ENCODE peak calls at places on chromosomes 6 and 20, in eight cellular contexts. One of them, this sample, is unnamed.

GRCh38 chr6:108960601-108961000 is 112.4 kb downstream of the ARMC2 start:
- DNase-seq in left colon: no peak
- DNase-seq in HS-27A: no peak
- DNase-seq in NCI-H187: no peak
- DNase-seq in activated CD8-positive, alpha-beta memory T cell treated with anti-CD3 and anti-CD28 coated beads for 1 hour: no peak
- DNase-seq in tibial artery: no peak
- DNase-seq in CD4-positive, alpha-beta T cell: no peak
- DNase-seq in posterior cingulate gyrus: no peak
- DNase-seq in this sample: no peak

GRCh38 chr6:52164319-52165094 is 21.7 kb upstream of the IL17A start:
- DNase-seq in left colon: no peak
- DNase-seq in HS-27A: no peak
- DNase-seq in NCI-H187: no peak
- DNase-seq in activated CD8-positive, alpha-beta memory T cell treated with anti-CD3 and anti-CD28 coated beads for 1 hour: no peak
- DNase-seq in tibial artery: no peak
- DNase-seq in CD4-positive, alpha-beta T cell: no peak
- DNase-seq in posterior cingulate gyrus: no peak
- DNase-seq in this sample: no peak

GRCh38 chr20:24033151-24033550 is 44.6 kb upstream of the GGTLC1 start:
- DNase-seq in left colon: no peak
- DNase-seq in HS-27A: no peak
- DNase-seq in NCI-H187: no peak
- DNase-seq in activated CD8-positive, alpha-beta memory T cell treated with anti-CD3 and anti-CD28 coated beads for 1 hour: no peak
- DNase-seq in tibial artery: no peak
- DNase-seq in CD4-positive, alpha-beta T cell: no peak
- DNase-seq in posterior cingulate gyrus: no peak
- DNase-seq in this sample: no peak

GRCh38 chr6:169654590-169655391 is 47.0 kb downstream of the WDR27 start:
- DNase-seq in left colon: peak
- DNase-seq in HS-27A: peak
- DNase-seq in NCI-H187: no peak
- DNase-seq in activated CD8-positive, alpha-beta memory T cell treated with anti-CD3 and anti-CD28 coated beads for 1 hour: peak
- DNase-seq in tibial artery: peak
- DNase-seq in CD4-positive, alpha-beta T cell: peak
- DNase-seq in posterior cingulate gyrus: peak
- DNase-seq in this sample: peak

GRCh38 chr20:35327074-35327976 is 35.1 kb upstream of the FAM83C start:
- DNase-seq in left colon: peak
- DNase-seq in HS-27A: no peak
- DNase-seq in NCI-H187: no peak
- DNase-seq in activated CD8-positive, alpha-beta memory T cell treated with anti-CD3 and anti-CD28 coated beads for 1 hour: no peak
- DNase-seq in tibial artery: no peak
- DNase-seq in CD4-positive, alpha-beta T cell: no peak
- DNase-seq in posterior cingulate gyrus: no peak
- DNase-seq in this sample: no peak

GRCh38 chr20:25148181-25148981 is 47.1 kb upstream of the ENTPD6 start:
- DNase-seq in left colon: peak
- DNase-seq in HS-27A: no peak
- DNase-seq in NCI-H187: no peak
- DNase-seq in activated CD8-positive, alpha-beta memory T cell treated with anti-CD3 and anti-CD28 coated beads for 1 hour: peak
- DNase-seq in tibial artery: peak
- DNase-seq in CD4-positive, alpha-beta T cell: peak
- DNase-seq in posterior cingulate gyrus: peak
- DNase-seq in this sample: no peak

GRCh38 chr20:14632906-14633305 is 295.5 kb upstream of the FLRT3 start:
- DNase-seq in left colon: no peak
- DNase-seq in HS-27A: no peak
- DNase-seq in NCI-H187: no peak
- DNase-seq in activated CD8-positive, alpha-beta memory T cell treated with anti-CD3 and anti-CD28 coated beads for 1 hour: no peak
- DNase-seq in tibial artery: no peak
- DNase-seq in CD4-positive, alpha-beta T cell: no peak
- DNase-seq in posterior cingulate gyrus: no peak
- DNase-seq in this sample: no peak

GRCh38 chr20:61964675-61965605 is 100.7 kb downstream of the TAF4 start:
- DNase-seq in left colon: no peak
- DNase-seq in HS-27A: no peak
- DNase-seq in NCI-H187: no peak
- DNase-seq in activated CD8-positive, alpha-beta memory T cell treated with anti-CD3 and anti-CD28 coated beads for 1 hour: no peak
- DNase-seq in tibial artery: no peak
- DNase-seq in CD4-positive, alpha-beta T cell: no peak
- DNase-seq in posterior cingulate gyrus: peak
- DNase-seq in this sample: no peak

GRCh38 chr6:146154197-146154596 is 125.3 kb downstream of the GRM1 start:
- DNase-seq in left colon: no peak
- DNase-seq in HS-27A: no peak
- DNase-seq in NCI-H187: no peak
- DNase-seq in activated CD8-positive, alpha-beta memory T cell treated with anti-CD3 and anti-CD28 coated beads for 1 hour: no peak
- DNase-seq in tibial artery: no peak
- DNase-seq in CD4-positive, alpha-beta T cell: no peak
- DNase-seq in posterior cingulate gyrus: no peak
- DNase-seq in this sample: no peak

GRCh38 chr20:20849126-20849525 is 136.7 kb upstream of the RALGAPA2 start:
- DNase-seq in left colon: no peak
- DNase-seq in HS-27A: no peak
- DNase-seq in NCI-H187: no peak
- DNase-seq in activated CD8-positive, alpha-beta memory T cell treated with anti-CD3 and anti-CD28 coated beads for 1 hour: no peak
- DNase-seq in tibial artery: no peak
- DNase-seq in CD4-positive, alpha-beta T cell: no peak
- DNase-seq in posterior cingulate gyrus: no peak
- DNase-seq in this sample: no peak

GRCh38 chr6:30163090-30163917 is at the start of gene TRIM15:
- DNase-seq in left colon: peak
- DNase-seq in HS-27A: no peak
- DNase-seq in NCI-H187: no peak
- DNase-seq in activated CD8-positive, alpha-beta memory T cell treated with anti-CD3 and anti-CD28 coated beads for 1 hour: no peak
- DNase-seq in tibial artery: no peak
- DNase-seq in CD4-positive, alpha-beta T cell: no peak
- DNase-seq in posterior cingulate gyrus: no peak
- DNase-seq in this sample: no peak

GRCh38 chr20:10505320-10506226 is 70.5 kb downstream of the SLX4IP start:
- DNase-seq in left colon: peak
- DNase-seq in HS-27A: no peak
- DNase-seq in NCI-H187: no peak
- DNase-seq in activated CD8-positive, alpha-beta memory T cell treated with anti-CD3 and anti-CD28 coated beads for 1 hour: no peak
- DNase-seq in tibial artery: peak
- DNase-seq in CD4-positive, alpha-beta T cell: no peak
- DNase-seq in posterior cingulate gyrus: no peak
- DNase-seq in this sample: no peak

GRCh38 chr6:77245026-77245425 is 218.3 kb downstream of the HTR1B start:
- DNase-seq in left colon: no peak
- DNase-seq in HS-27A: no peak
- DNase-seq in NCI-H187: no peak
- DNase-seq in activated CD8-positive, alpha-beta memory T cell treated with anti-CD3 and anti-CD28 coated beads for 1 hour: no peak
- DNase-seq in tibial artery: no peak
- DNase-seq in CD4-positive, alpha-beta T cell: no peak
- DNase-seq in posterior cingulate gyrus: no peak
- DNase-seq in this sample: no peak

GRCh38 chr20:20370087-20370575 is 2.2 kb downstream of the INSM1 start:
- DNase-seq in left colon: no peak
- DNase-seq in HS-27A: no peak
- DNase-seq in NCI-H187: no peak
- DNase-seq in activated CD8-positive, alpha-beta memory T cell treated with anti-CD3 and anti-CD28 coated beads for 1 hour: no peak
- DNase-seq in tibial artery: no peak
- DNase-seq in CD4-positive, alpha-beta T cell: no peak
- DNase-seq in posterior cingulate gyrus: no peak
- DNase-seq in this sample: no peak

GRCh38 chr6:42453649-42454427 is 2.1 kb upstream of the TRERF1 start:
- DNase-seq in left colon: peak
- DNase-seq in HS-27A: peak
- DNase-seq in NCI-H187: no peak
- DNase-seq in activated CD8-positive, alpha-beta memory T cell treated with anti-CD3 and anti-CD28 coated beads for 1 hour: no peak
- DNase-seq in tibial artery: peak
- DNase-seq in CD4-positive, alpha-beta T cell: no peak
- DNase-seq in posterior cingulate gyrus: no peak
- DNase-seq in this sample: no peak

GRCh38 chr6:15106958-15107643 is 138.8 kb upstream of the JARID2 start:
- DNase-seq in left colon: no peak
- DNase-seq in HS-27A: no peak
- DNase-seq in NCI-H187: no peak
- DNase-seq in activated CD8-positive, alpha-beta memory T cell treated with anti-CD3 and anti-CD28 coated beads for 1 hour: no peak
- DNase-seq in tibial artery: no peak
- DNase-seq in CD4-positive, alpha-beta T cell: no peak
- DNase-seq in posterior cingulate gyrus: no peak
- DNase-seq in this sample: no peak

GRCh38 chr6:85747093-85747492 is 104.4 kb upstream of the SYNCRIP start:
- DNase-seq in left colon: no peak
- DNase-seq in HS-27A: no peak
- DNase-seq in NCI-H187: no peak
- DNase-seq in activated CD8-positive, alpha-beta memory T cell treated with anti-CD3 and anti-CD28 coated beads for 1 hour: no peak
- DNase-seq in tibial artery: no peak
- DNase-seq in CD4-positive, alpha-beta T cell: no peak
- DNase-seq in posterior cingulate gyrus: no peak
- DNase-seq in this sample: peak

GRCh38 chr20:25738198-25738597 is 41.5 kb upstream of the ZNF337 start:
- DNase-seq in left colon: no peak
- DNase-seq in HS-27A: peak
- DNase-seq in NCI-H187: no peak
- DNase-seq in activated CD8-positive, alpha-beta memory T cell treated with anti-CD3 and anti-CD28 coated beads for 1 hour: no peak
- DNase-seq in tibial artery: no peak
- DNase-seq in CD4-positive, alpha-beta T cell: no peak
- DNase-seq in posterior cingulate gyrus: no peak
- DNase-seq in this sample: peak

GRCh38 chr6:118867181-118867580 is 26.8 kb upstream of the ASF1A start:
- DNase-seq in left colon: no peak
- DNase-seq in HS-27A: no peak
- DNase-seq in NCI-H187: no peak
- DNase-seq in activated CD8-positive, alpha-beta memory T cell treated with anti-CD3 and anti-CD28 coated beads for 1 hour: no peak
- DNase-seq in tibial artery: no peak
- DNase-seq in CD4-positive, alpha-beta T cell: no peak
- DNase-seq in posterior cingulate gyrus: no peak
- DNase-seq in this sample: no peak

GRCh38 chr6:20238688-20239587 is 26.7 kb upstream of the MBOAT1 start:
- DNase-seq in left colon: no peak
- DNase-seq in HS-27A: no peak
- DNase-seq in NCI-H187: peak
- DNase-seq in activated CD8-positive, alpha-beta memory T cell treated with anti-CD3 and anti-CD28 coated beads for 1 hour: no peak
- DNase-seq in tibial artery: no peak
- DNase-seq in CD4-positive, alpha-beta T cell: no peak
- DNase-seq in posterior cingulate gyrus: no peak
- DNase-seq in this sample: no peak

GRCh38 chr6:37794825-37795224 is 24.7 kb upstream of the ZFAND3 start:
- DNase-seq in left colon: no peak
- DNase-seq in HS-27A: no peak
- DNase-seq in NCI-H187: no peak
- DNase-seq in activated CD8-positive, alpha-beta memory T cell treated with anti-CD3 and anti-CD28 coated beads for 1 hour: no peak
- DNase-seq in tibial artery: no peak
- DNase-seq in CD4-positive, alpha-beta T cell: no peak
- DNase-seq in posterior cingulate gyrus: no peak
- DNase-seq in this sample: peak

GRCh38 chr20:8223096-8223870 is 91.2 kb downstream of the PLCB1 start:
- DNase-seq in left colon: no peak
- DNase-seq in HS-27A: peak
- DNase-seq in NCI-H187: no peak
- DNase-seq in activated CD8-positive, alpha-beta memory T cell treated with anti-CD3 and anti-CD28 coated beads for 1 hour: no peak
- DNase-seq in tibial artery: no peak
- DNase-seq in CD4-positive, alpha-beta T cell: no peak
- DNase-seq in posterior cingulate gyrus: no peak
- DNase-seq in this sample: peak

GRCh38 chr6:92623441-92623840 is 795.9 kb downstream of the EPHA7 start:
- DNase-seq in left colon: no peak
- DNase-seq in HS-27A: no peak
- DNase-seq in NCI-H187: no peak
- DNase-seq in activated CD8-positive, alpha-beta memory T cell treated with anti-CD3 and anti-CD28 coated beads for 1 hour: no peak
- DNase-seq in tibial artery: no peak
- DNase-seq in CD4-positive, alpha-beta T cell: no peak
- DNase-seq in posterior cingulate gyrus: no peak
- DNase-seq in this sample: no peak

GRCh38 chr20:1437222-1437904 is 29.3 kb downstream of the NSFL1C start:
- DNase-seq in left colon: peak
- DNase-seq in HS-27A: no peak
- DNase-seq in NCI-H187: peak
- DNase-seq in activated CD8-positive, alpha-beta memory T cell treated with anti-CD3 and anti-CD28 coated beads for 1 hour: peak
- DNase-seq in tibial artery: peak
- DNase-seq in CD4-positive, alpha-beta T cell: peak
- DNase-seq in posterior cingulate gyrus: peak
- DNase-seq in this sample: no peak

GRCh38 chr6:81023708-81024107 is 728.8 kb downstream of the TENT5A start:
- DNase-seq in left colon: no peak
- DNase-seq in HS-27A: no peak
- DNase-seq in NCI-H187: no peak
- DNase-seq in activated CD8-positive, alpha-beta memory T cell treated with anti-CD3 and anti-CD28 coated beads for 1 hour: no peak
- DNase-seq in tibial artery: no peak
- DNase-seq in CD4-positive, alpha-beta T cell: no peak
- DNase-seq in posterior cingulate gyrus: no peak
- DNase-seq in this sample: no peak

GRCh38 chr6:42165016-42165415 is 8.1 kb upstream of the GUCA1A start:
- DNase-seq in left colon: no peak
- DNase-seq in HS-27A: peak
- DNase-seq in NCI-H187: no peak
- DNase-seq in activated CD8-positive, alpha-beta memory T cell treated with anti-CD3 and anti-CD28 coated beads for 1 hour: no peak
- DNase-seq in tibial artery: no peak
- DNase-seq in CD4-positive, alpha-beta T cell: no peak
- DNase-seq in posterior cingulate gyrus: peak
- DNase-seq in this sample: no peak

GRCh38 chr6:26383624-26384417 is 913 bp downstream of the BTN2A2 start:
- DNase-seq in left colon: peak
- DNase-seq in HS-27A: no peak
- DNase-seq in NCI-H187: no peak
- DNase-seq in activated CD8-positive, alpha-beta memory T cell treated with anti-CD3 and anti-CD28 coated beads for 1 hour: no peak
- DNase-seq in tibial artery: no peak
- DNase-seq in CD4-positive, alpha-beta T cell: no peak
- DNase-seq in posterior cingulate gyrus: no peak
- DNase-seq in this sample: no peak

GRCh38 chr6:127420558-127420957 is 38.6 kb downstream of the KIAA0408 start:
- DNase-seq in left colon: peak
- DNase-seq in HS-27A: peak
- DNase-seq in NCI-H187: no peak
- DNase-seq in activated CD8-positive, alpha-beta memory T cell treated with anti-CD3 and anti-CD28 coated beads for 1 hour: peak
- DNase-seq in tibial artery: peak
- DNase-seq in CD4-positive, alpha-beta T cell: peak
- DNase-seq in posterior cingulate gyrus: no peak
- DNase-seq in this sample: peak

GRCh38 chr6:133131621-133132020 is 109.5 kb upstream of the EYA4 start:
- DNase-seq in left colon: no peak
- DNase-seq in HS-27A: no peak
- DNase-seq in NCI-H187: no peak
- DNase-seq in activated CD8-positive, alpha-beta memory T cell treated with anti-CD3 and anti-CD28 coated beads for 1 hour: no peak
- DNase-seq in tibial artery: no peak
- DNase-seq in CD4-positive, alpha-beta T cell: no peak
- DNase-seq in posterior cingulate gyrus: no peak
- DNase-seq in this sample: no peak